ENCODE peak calls at places on chromosomes 3 and 15, in six cellular contexts. F is endodermal cell, Z is endothelial cell, J is A549, I is neural progenitor cell, N is GM13977. G is an unnamed sample.

GRCh38 chr3:64327039-64327804 is 102.0 kb upstream of the PRICKLE2 start:
- DNase-seq in F (peak; percentile 21), Z (no peak), J (no peak), I (no peak), N (no peak), G (no peak)

GRCh38 chr3:67196677-67197076 is 198.6 kb downstream of the KBTBD8 start:
- DNase-seq in F (no peak), Z (no peak), J (no peak), I (peak; percentile 9), N (no peak), G (no peak)

GRCh38 chr3:85172001-85172400 is 213.2 kb downstream of the CADM2 start:
- DNase-seq in F (no peak), Z (no peak), J (no peak), I (no peak), N (no peak), G (no peak)

GRCh38 chr3:42230860-42231259 is 35.1 kb downstream of the CCK start:
- DNase-seq in F (no peak), Z (no peak), J (no peak), I (no peak), N (no peak), G (no peak)

GRCh38 chr3:51799879-51800757 is 21.1 kb upstream of the IQCF6 start:
- DNase-seq in F (peak; percentile 66), Z (peak; percentile 56), J (peak; percentile 38), I (peak; percentile 84), N (peak; percentile 49), G (peak; percentile 59)

GRCh38 chr3:2090512-2090911 is 8.2 kb upstream of the CNTN4 start:
- DNase-seq in F (no peak), Z (no peak), J (no peak), I (no peak), N (no peak), G (no peak)

GRCh38 chr15:28897861-28898608 is 12.3 kb downstream of the APBA2 start:
- DNase-seq in F (no peak), Z (no peak), J (no peak), I (no peak), N (no peak), G (no peak)

GRCh38 chr3:71087109-71088018 is 496.2 kb downstream of the FOXP1 start:
- DNase-seq in F (no peak), Z (no peak), J (peak; percentile 64), I (no peak), N (peak; percentile 64), G (no peak)

GRCh38 chr3:172569128-172570008 is 46.1 kb upstream of the TNFSF10 start:
- DNase-seq in F (no peak), Z (no peak), J (no peak), I (no peak), N (no peak), G (no peak)

GRCh38 chr3:155232605-155233004 is 60.9 kb downstream of the STRIT1 start:
- DNase-seq in F (no peak), Z (no peak), J (peak; percentile 6), I (no peak), N (no peak), G (peak; percentile 80)

GRCh38 chr15:59461521-59461920 is 23.5 kb downstream of the FAM81A start:
- DNase-seq in F (no peak), Z (no peak), J (no peak), I (no peak), N (no peak), G (no peak)

GRCh38 chr3:69250014-69250413 is 127.6 kb upstream of the LMOD3 start:
- DNase-seq in F (peak; percentile 88), Z (peak; percentile 57), J (peak; percentile 18), I (peak; percentile 74), N (no peak), G (peak; percentile 78)

GRCh38 chr3:80668600-80669281 is 900.9 kb upstream of the ROBO1 start:
- DNase-seq in F (no peak), Z (no peak), J (no peak), I (no peak), N (no peak), G (no peak)

GRCh38 chr15:27967541-27967940 is 131.6 kb downstream of the OCA2 start:
- DNase-seq in F (no peak), Z (no peak), J (no peak), I (no peak), N (no peak), G (no peak)

GRCh38 chr3:27591811-27592210 is 107.6 kb upstream of the SLC4A7 start:
- DNase-seq in F (no peak), Z (no peak), J (no peak), I (no peak), N (peak; percentile 15), G (no peak)

GRCh38 chr3:141114816-141115458 is 63.8 kb downstream of the SPSB4 start:
- DNase-seq in F (peak; percentile 84), Z (peak; percentile 34), J (peak; percentile 14), I (peak; percentile 56), N (no peak), G (peak; percentile 28)

GRCh38 chr15:45187894-45188830 is at the start of gene SHF:
- DNase-seq in F (peak; percentile 86), Z (peak; percentile 50), J (peak; percentile 18), I (peak; percentile 95), N (peak; percentile 86), G (no peak)

GRCh38 chr3:166263460-166263859 is 426.2 kb upstream of the BCHE start:
- DNase-seq in F (no peak), Z (no peak), J (no peak), I (no peak), N (no peak), G (no peak)

GRCh38 chr3:123027292-123028232 is at the start of gene SEMA5B:
- DNase-seq in F (peak; percentile 94), Z (peak; percentile 67), J (peak; percentile 29), I (peak; percentile 94), N (peak; percentile 73), G (peak; percentile 43)

DNA sequence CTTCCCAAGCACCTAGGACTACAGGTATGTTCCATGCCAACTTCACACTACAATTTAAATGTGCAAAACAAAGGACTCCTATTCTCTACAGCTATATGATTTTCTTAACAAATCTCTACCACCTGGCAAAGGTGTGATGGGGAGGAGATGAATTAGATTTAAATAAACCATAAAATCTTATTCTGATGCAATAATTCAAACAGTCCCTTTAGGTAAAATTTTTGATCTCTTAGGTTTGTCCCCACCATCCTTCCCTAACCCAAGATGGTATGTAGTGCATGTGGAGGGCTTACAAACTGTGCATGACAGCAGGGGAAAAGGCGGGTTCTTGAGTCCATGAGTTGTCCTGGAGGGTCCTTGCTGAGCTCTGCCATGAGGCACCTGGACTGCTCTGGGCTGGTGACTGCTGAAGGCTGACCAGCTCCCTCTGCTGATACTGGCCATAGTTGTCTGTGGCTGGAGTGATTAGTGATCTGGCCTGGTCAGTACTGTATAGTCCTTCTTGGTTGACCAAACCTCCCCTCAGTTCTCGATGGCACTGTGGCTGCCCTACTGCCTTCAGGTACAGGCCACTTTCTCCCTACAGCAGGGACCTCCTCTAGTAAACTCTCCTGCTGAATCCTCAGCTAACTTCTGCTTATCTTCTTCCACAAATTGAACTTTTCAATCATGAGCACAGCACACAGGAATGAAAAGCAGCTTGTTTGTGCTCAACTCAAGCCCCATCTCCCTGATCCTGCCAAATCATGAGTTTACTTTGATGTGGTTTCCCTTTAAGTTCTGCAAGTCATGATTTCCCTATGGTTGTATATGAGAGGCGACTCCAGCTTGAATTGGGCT is 30.1 kb downstream of the CFAP161 start:
- DNase-seq in F (no peak), Z (no peak), J (peak; percentile 14), I (peak; percentile 12), N (no peak), G (peak; percentile 20)
- TF ChIP-seq CTCF in F (peak; percentile 40), Z (no peak), J (no peak), I (no peak), N (no peak), G (no peak)

GRCh38 chr3:185605566-185605965 is 19.5 kb downstream of the SENP2 start:
- DNase-seq in F (no peak), Z (no peak), J (no peak), I (no peak), N (no peak), G (no peak)

GRCh38 chr3:185606191-185606590 is 20.1 kb downstream of the SENP2 start:
- DNase-seq in F (no peak), Z (no peak), J (no peak), I (no peak), N (no peak), G (no peak)
- TF ChIP-seq CTCF in F (no peak), Z (no peak), J (no peak), I (no peak), N (no peak), G (no peak)

GRCh38 chr15:75720787-75721461 is 8.3 kb upstream of the CSPG4 start:
- DNase-seq in F (peak; percentile 90), Z (no peak), J (peak; percentile 80), I (peak; percentile 74), N (peak; percentile 62), G (peak; percentile 93)
- TF ChIP-seq CTCF in F (peak; percentile 78), Z (no peak), J (peak; percentile 51), I (peak; percentile 53), N (peak; percentile 47), G (peak; percentile 78)

GRCh38 chr3:76651784-76652183 is 388.1 kb upstream of the ROBO2 start:
- DNase-seq in F (no peak), Z (no peak), J (no peak), I (peak; percentile 14), N (no peak), G (no peak)
- TF ChIP-seq CTCF in F (peak; percentile 63), Z (no peak), J (no peak), I (no peak), N (no peak), G (no peak)

GRCh38 chr3:188685789-188686188 is 486.0 kb upstream of the TPRG1 start:
- DNase-seq in F (no peak), Z (no peak), J (no peak), I (no peak), N (no peak), G (no peak)

GRCh38 chr3:188689101-188689574 is 482.6 kb upstream of the TPRG1 start:
- DNase-seq in F (peak; percentile 50), Z (no peak), J (no peak), I (no peak), N (no peak), G (no peak)

GRCh38 chr3:188690076-188690475 is 481.7 kb upstream of the TPRG1 start:
- DNase-seq in F (no peak), Z (no peak), J (no peak), I (no peak), N (no peak), G (no peak)

GRCh38 chr3:188686319-188686718 is 485.5 kb upstream of the TPRG1 start:
- DNase-seq in F (no peak), Z (no peak), J (no peak), I (no peak), N (no peak), G (no peak)

GRCh38 chr3:188687389-188687788 is 484.4 kb upstream of the TPRG1 start:
- DNase-seq in F (peak; percentile 70), Z (peak; percentile 10), J (peak; percentile 20), I (peak; percentile 29), N (no peak), G (no peak)
- TF ChIP-seq CTCF in F (peak; percentile 61), Z (no peak), J (no peak), I (peak; percentile 35), N (no peak), G (no peak)

GRCh38 chr15:25346371-25346770 is 92.5 kb downstream of the UBE3A start:
- DNase-seq in F (no peak), Z (no peak), J (no peak), I (no peak), N (no peak), G (no peak)
- TF ChIP-seq CTCF in F (no peak), Z (no peak), J (no peak), I (no peak), N (no peak), G (no peak)

G was measured in Calu3.